ENCODE peak calls at places on chromosomes 11 and 22, in four cellular contexts. One of them, this sample, is unnamed.

GRCh38 chr11:27910186-27910941 is 197.6 kb downstream of the KIF18A start:
- DNase-seq in AG10803: peak; percentile 61
- DNase-seq in foreskin fibroblast: peak; percentile 81
- DNase-seq in thoracic aorta: no peak
- DNase-seq in this sample: no peak

GRCh38 chr11:95119361-95120060 is 29.9 kb downstream of the ENDOD1 start:
- DNase-seq in AG10803: no peak
- DNase-seq in foreskin fibroblast: no peak
- DNase-seq in thoracic aorta: no peak
- DNase-seq in this sample: no peak

GRCh38 chr11:1148752-1149180 is 9.0 kb upstream of the MUC5AC start:
- DNase-seq in AG10803: no peak
- DNase-seq in thoracic aorta: no peak
- DNase-seq in foreskin fibroblast: no peak
- DNase-seq in this sample: no peak

GRCh38 chr22:45310331-45311032 is 748 bp downstream of the FAM118A start:
- DNase-seq in thoracic aorta: no peak
- DNase-seq in AG10803: no peak
- DNase-seq in foreskin fibroblast: no peak
- DNase-seq in this sample: no peak

GRCh38 chr11:6391548-6392134 is 1.4 kb downstream of the SMPD1 start:
- DNase-seq in foreskin fibroblast: no peak
- DNase-seq in thoracic aorta: no peak
- DNase-seq in AG10803: no peak
- DNase-seq in this sample: no peak

GRCh38 chr11:102494216-102494615 is 36.3 kb downstream of the MMP7 start:
- DNase-seq in AG10803: peak; percentile 59
- DNase-seq in foreskin fibroblast: peak; percentile 22
- DNase-seq in thoracic aorta: no peak
- DNase-seq in this sample: peak; percentile 46

GRCh38 chr11:2580444-2581050 is 119.2 kb downstream of the KCNQ1OT1 start:
- DNase-seq in AG10803: no peak
- DNase-seq in thoracic aorta: no peak
- DNase-seq in foreskin fibroblast: no peak
- DNase-seq in this sample: no peak

GRCh38 chr11:65204646-65205601 is 23.2 kb downstream of the CAPN1 start:
- DNase-seq in AG10803: peak; percentile 20
- DNase-seq in thoracic aorta: no peak
- DNase-seq in foreskin fibroblast: no peak
- DNase-seq in this sample: no peak

GRCh38 chr11:34844466-34845112 is 71.6 kb downstream of the APIP start:
- DNase-seq in thoracic aorta: no peak
- DNase-seq in foreskin fibroblast: no peak
- DNase-seq in AG10803: no peak
- DNase-seq in this sample: no peak

GRCh38 chr11:30016588-30017363 is at the start of gene KCNA4:
- DNase-seq in thoracic aorta: no peak
- DNase-seq in AG10803: peak; percentile 0
- DNase-seq in foreskin fibroblast: no peak
- DNase-seq in this sample: no peak

GRCh38 chr11:103773059-103773458 is 263.4 kb upstream of the DDI1 start:
- DNase-seq in foreskin fibroblast: peak; percentile 56
- DNase-seq in AG10803: peak; percentile 91
- DNase-seq in thoracic aorta: no peak
- DNase-seq in this sample: peak; percentile 59

GRCh38 chr22:24952837-24953293 is 349 bp downstream of the KIAA1671 start:
- DNase-seq in thoracic aorta: no peak
- DNase-seq in AG10803: peak; percentile 33
- DNase-seq in foreskin fibroblast: peak; percentile 15
- DNase-seq in this sample: no peak

GRCh38 chr11:80844110-80844509 is 1403.3 kb upstream of the TENM4 start:
- DNase-seq in AG10803: no peak
- DNase-seq in foreskin fibroblast: no peak
- DNase-seq in thoracic aorta: no peak
- DNase-seq in this sample: no peak

GRCh38 chr11:76297143-76297542 is 83.8 kb downstream of the THAP12 start:
- DNase-seq in AG10803: no peak
- DNase-seq in foreskin fibroblast: no peak
- DNase-seq in thoracic aorta: no peak
- DNase-seq in this sample: no peak

GRCh38 chr11:72696866-72697428 is 22.7 kb upstream of the PDE2A start:
- DNase-seq in foreskin fibroblast: no peak
- DNase-seq in AG10803: peak; percentile 29
- DNase-seq in thoracic aorta: no peak
- DNase-seq in this sample: no peak

GRCh38 chr11:19648321-19648720 is 64.3 kb upstream of the NAV2 start:
- DNase-seq in thoracic aorta: no peak
- DNase-seq in foreskin fibroblast: no peak
- DNase-seq in AG10803: no peak
- DNase-seq in this sample: no peak

GRCh38 chr11:66333896-66334604 is 2.2 kb downstream of the RIN1 start:
- DNase-seq in foreskin fibroblast: no peak
- DNase-seq in AG10803: no peak
- DNase-seq in thoracic aorta: no peak
- DNase-seq in this sample: no peak

GRCh38 chr11:41309111-41309522 is 150.3 kb downstream of the LRRC4C start:
- DNase-seq in foreskin fibroblast: no peak
- DNase-seq in AG10803: no peak
- DNase-seq in thoracic aorta: no peak
- DNase-seq in this sample: no peak
- H3K4me3 ChIP-seq in foreskin fibroblast: no peak overlapping the region
- H3K4me3 ChIP-seq in AG10803: no peak overlapping the region
- H3K4me3 ChIP-seq in thoracic aorta: no peak overlapping the region
- H3K4me3 ChIP-seq in this sample: no peak overlapping the region

GRCh38 chr22:32713737-32714457 is 87.6 kb upstream of the TIMP3 start:
- DNase-seq in thoracic aorta: no peak
- DNase-seq in AG10803: no peak
- DNase-seq in foreskin fibroblast: no peak
- DNase-seq in this sample: no peak
- H3K4me3 ChIP-seq in thoracic aorta: no peak overlapping the region
- H3K4me3 ChIP-seq in AG10803: no peak overlapping the region
- H3K4me3 ChIP-seq in foreskin fibroblast: no peak overlapping the region
- H3K4me3 ChIP-seq in this sample: no peak overlapping the region

GRCh38 chr11:10460611-10461275 is 5.7 kb downstream of the AMPD3 start:
- DNase-seq in thoracic aorta: no peak
- DNase-seq in foreskin fibroblast: no peak
- DNase-seq in AG10803: no peak
- DNase-seq in this sample: no peak
- H3K4me3 ChIP-seq in thoracic aorta: no peak overlapping the region
- H3K4me3 ChIP-seq in foreskin fibroblast: no peak overlapping the region
- H3K4me3 ChIP-seq in AG10803: no peak overlapping the region
- H3K4me3 ChIP-seq in this sample: no peak overlapping the region

GRCh38 chr11:16923987-16924386 is 90.2 kb downstream of the PLEKHA7 start:
- DNase-seq in AG10803: no peak
- DNase-seq in foreskin fibroblast: no peak
- DNase-seq in thoracic aorta: no peak
- DNase-seq in this sample: no peak
- H3K4me3 ChIP-seq in AG10803: no peak overlapping the region
- H3K4me3 ChIP-seq in foreskin fibroblast: no peak overlapping the region
- H3K4me3 ChIP-seq in thoracic aorta: no peak overlapping the region
- H3K4me3 ChIP-seq in this sample: no peak overlapping the region

GRCh38 chr11:46332568-46333128 is 14.6 kb upstream of the DGKZ start:
- DNase-seq in thoracic aorta: no peak
- DNase-seq in foreskin fibroblast: no peak
- DNase-seq in AG10803: no peak
- DNase-seq in this sample: no peak

GRCh38 chr11:46331653-46331984 is 15.6 kb upstream of the DGKZ start:
- DNase-seq in thoracic aorta: no peak
- DNase-seq in AG10803: no peak
- DNase-seq in foreskin fibroblast: no peak
- DNase-seq in this sample: no peak

GRCh38 chr11:46333129-46333947 is 13.9 kb upstream of the DGKZ start:
- DNase-seq in thoracic aorta: no peak
- DNase-seq in foreskin fibroblast: no peak
- DNase-seq in AG10803: no peak
- DNase-seq in this sample: no peak

GRCh38 chr11:46330887-46331652 is 16.2 kb upstream of the DGKZ start:
- DNase-seq in AG10803: no peak
- DNase-seq in foreskin fibroblast: no peak
- DNase-seq in thoracic aorta: no peak
- DNase-seq in this sample: no peak

GRCh38 chr11:46332093-46332567 is 15.1 kb upstream of the DGKZ start:
- DNase-seq in foreskin fibroblast: no peak
- DNase-seq in AG10803: no peak
- DNase-seq in thoracic aorta: no peak
- DNase-seq in this sample: no peak
- H3K4me3 ChIP-seq in foreskin fibroblast: no peak overlapping the region
- H3K4me3 ChIP-seq in AG10803: no peak overlapping the region
- H3K4me3 ChIP-seq in thoracic aorta: peak overlapping the region; percentile 73
- H3K4me3 ChIP-seq in this sample: no peak overlapping the region

GRCh38 chr11:115390441-115390840 is 113.8 kb downstream of the CADM1 start:
- DNase-seq in foreskin fibroblast: no peak
- DNase-seq in AG10803: no peak
- DNase-seq in thoracic aorta: no peak
- DNase-seq in this sample: no peak

GRCh38 chr11:115389790-115390189 is 114.4 kb downstream of the CADM1 start:
- DNase-seq in foreskin fibroblast: no peak
- DNase-seq in thoracic aorta: no peak
- DNase-seq in AG10803: no peak
- DNase-seq in this sample: no peak

GRCh38 chr11:115391162-115391561 is 113.1 kb downstream of the CADM1 start:
- DNase-seq in AG10803: no peak
- DNase-seq in thoracic aorta: no peak
- DNase-seq in foreskin fibroblast: no peak
- DNase-seq in this sample: no peak

GRCh38 chr11:115396533-115396932 is 107.7 kb downstream of the CADM1 start:
- DNase-seq in foreskin fibroblast: no peak
- DNase-seq in AG10803: no peak
- DNase-seq in thoracic aorta: no peak
- DNase-seq in this sample: no peak

DNA sequence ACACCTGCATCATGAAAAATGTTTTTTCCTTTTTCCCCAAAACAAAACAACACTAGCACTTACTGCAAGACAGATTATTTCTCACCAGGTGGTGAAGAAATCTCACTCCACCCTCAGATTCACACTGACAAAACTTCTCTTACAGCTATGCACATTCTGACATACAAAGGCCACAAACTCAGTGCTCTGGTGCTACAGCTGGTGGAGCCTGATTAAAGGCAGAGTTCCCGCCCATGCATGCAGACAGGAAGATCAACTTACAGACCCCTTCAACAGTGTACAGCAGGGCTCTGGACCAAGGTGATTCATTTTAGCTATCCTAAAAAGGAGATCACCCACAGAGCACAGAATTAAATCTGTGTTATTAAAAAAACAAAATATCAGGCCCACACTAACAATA is 112.6 kb downstream of the CADM1 start:
- DNase-seq in foreskin fibroblast: no peak
- DNase-seq in AG10803: no peak
- DNase-seq in thoracic aorta: no peak
- DNase-seq in this sample: no peak
- H3K4me3 ChIP-seq in foreskin fibroblast: no peak overlapping the region
- H3K4me3 ChIP-seq in AG10803: no peak overlapping the region
- H3K4me3 ChIP-seq in thoracic aorta: no peak overlapping the region
- H3K4me3 ChIP-seq in this sample: no peak overlapping the region

DNA sequence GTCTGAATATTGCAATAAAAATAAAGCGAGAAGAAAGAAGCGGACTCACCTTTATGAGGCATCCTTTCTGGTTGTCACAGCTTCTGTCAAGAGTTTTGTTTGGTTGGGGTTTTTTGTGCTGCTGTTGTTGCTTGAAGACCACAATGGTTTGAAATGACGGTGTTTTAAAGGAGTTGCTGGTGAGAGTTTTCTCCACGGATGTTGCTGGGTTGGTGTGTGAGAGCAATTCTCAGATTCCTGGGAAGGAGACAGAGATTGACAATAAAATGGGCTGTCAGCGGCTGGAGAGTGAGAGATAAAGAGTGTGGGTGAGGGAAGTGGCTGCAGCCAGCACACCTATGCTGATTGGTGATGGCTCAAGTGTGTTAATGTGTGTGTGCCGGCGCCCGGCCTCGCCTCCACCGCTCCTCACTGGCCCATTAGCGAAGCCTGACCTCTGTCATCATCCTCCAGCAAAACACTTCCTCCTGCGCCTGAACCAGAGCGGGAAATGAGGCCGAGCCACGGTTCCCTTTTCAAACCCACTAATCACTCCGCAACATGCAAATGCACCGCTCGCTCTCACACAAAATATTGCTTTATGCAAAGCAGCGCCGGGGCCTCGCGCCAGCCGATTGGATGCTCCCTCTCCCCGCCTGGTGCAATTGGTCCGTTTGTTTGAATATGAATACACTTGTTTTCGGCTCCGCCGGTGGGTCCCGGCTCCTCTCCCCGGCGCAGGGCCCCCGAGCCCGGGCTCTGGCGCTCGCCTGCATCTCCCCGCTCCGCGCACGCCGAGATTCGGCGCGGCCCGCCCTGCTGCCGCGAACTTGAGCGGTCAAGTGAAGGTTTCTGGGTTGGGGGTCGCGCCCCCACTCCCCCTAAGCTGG is at the start of gene PAX6:
- DNase-seq in AG10803: peak; percentile 83
- DNase-seq in thoracic aorta: no peak
- DNase-seq in foreskin fibroblast: no peak
- DNase-seq in this sample: no peak
- H3K4me3 ChIP-seq in AG10803: peak within 1 kb of the TSS; percentile 62
- H3K4me3 ChIP-seq in thoracic aorta: peak within 1 kb of the TSS; percentile 75
- H3K4me3 ChIP-seq in foreskin fibroblast: peak within 1 kb of the TSS; percentile 33
- H3K4me3 ChIP-seq in this sample: peak within 1 kb of the TSS; percentile 13

GRCh38 chr11:61889831-61890230 is 1.5 kb downstream of the FADS3 start:
- DNase-seq in thoracic aorta: no peak
- DNase-seq in AG10803: no peak
- DNase-seq in foreskin fibroblast: no peak
- DNase-seq in this sample: no peak
- H3K4me3 ChIP-seq in thoracic aorta: peak overlapping the region; percentile 86
- H3K4me3 ChIP-seq in AG10803: peak overlapping the region; percentile 98
- H3K4me3 ChIP-seq in foreskin fibroblast: peak overlapping the region; percentile 96
- H3K4me3 ChIP-seq in this sample: peak overlapping the region; percentile 99

GRCh38 chr11:119115484-119116234 is 5.7 kb upstream of the HINFP start:
- DNase-seq in foreskin fibroblast: no peak
- DNase-seq in thoracic aorta: no peak
- DNase-seq in AG10803: no peak
- DNase-seq in this sample: no peak

GRCh38 chr11:119118227-119118626 is 3.2 kb upstream of the HINFP start:
- DNase-seq in thoracic aorta: no peak
- DNase-seq in foreskin fibroblast: no peak
- DNase-seq in AG10803: no peak
- DNase-seq in this sample: no peak

GRCh38 chr11:119117004-119117706 is 4.2 kb upstream of the HINFP start:
- DNase-seq in AG10803: no peak
- DNase-seq in foreskin fibroblast: no peak
- DNase-seq in thoracic aorta: no peak
- DNase-seq in this sample: no peak

GRCh38 chr11:119116235-119116594 is 5.2 kb upstream of the HINFP start:
- DNase-seq in thoracic aorta: no peak
- DNase-seq in AG10803: no peak
- DNase-seq in foreskin fibroblast: no peak
- DNase-seq in this sample: no peak

DNA sequence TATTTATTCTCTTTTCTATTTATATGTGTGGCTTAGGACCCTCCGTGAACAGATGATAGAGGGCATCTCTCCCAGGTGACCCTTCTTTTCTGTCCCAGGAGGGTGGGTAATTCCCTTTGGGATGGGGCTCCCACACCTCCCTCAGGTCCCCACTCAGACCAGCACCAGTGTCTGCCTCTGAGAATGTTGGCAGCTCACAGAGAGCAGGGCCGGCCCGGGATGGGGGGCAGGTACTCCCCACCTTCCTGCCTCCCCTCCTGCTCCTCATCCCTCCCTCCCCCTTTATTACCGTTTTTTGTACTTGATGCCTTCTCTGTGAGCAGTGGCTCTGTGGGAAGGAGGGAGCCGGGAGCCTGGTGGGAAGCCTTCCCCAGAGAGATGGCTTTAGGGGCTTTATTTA is 4.8 kb upstream of the HINFP start:
- DNase-seq in thoracic aorta: no peak
- DNase-seq in foreskin fibroblast: no peak
- DNase-seq in AG10803: no peak
- DNase-seq in this sample: no peak
- H3K4me3 ChIP-seq in thoracic aorta: no peak overlapping the region
- H3K4me3 ChIP-seq in foreskin fibroblast: no peak overlapping the region
- H3K4me3 ChIP-seq in AG10803: no peak overlapping the region
- H3K4me3 ChIP-seq in this sample: no peak overlapping the region

This sample was measured in AG09309.